ENCODE peak calls at places on chromosomes 13 and 19, in nine cellular contexts. U is left ventricle myocardium inferior; A is breast epithelium; B is CD8-positive, alpha-beta T cell; Y is lower lobe of right lung; H is fibroblast of lung; J is uterus; E is mammary epithelial cell; Z is transverse colon. X is an unnamed sample. For H3K9me3 and H3K27me3, the result is how much of the 10 kb centered on the place peaks cover.

GRCh38 chr13:112170823-112171569 is 104.0 kb downstream of the SOX1 start:
- DNase-seq in U (no peak), A (no peak), B (no peak), Y (no peak), H (no peak), J (no peak), E (no peak), Z (no peak), X (no peak)

GRCh38 chr19:56718231-56718630 is 46.7 kb upstream of the ZNF835 start:
- DNase-seq in U (no peak), A (no peak), B (no peak), Y (no peak), H (no peak), J (no peak), E (no peak), Z (no peak), X (no peak)

GRCh38 chr13:44436589-44437337 is 63.1 kb downstream of the SERP2 start:
- DNase-seq in U (peak), A (peak), B (peak), Y (peak), H (peak), J (peak), E (peak), Z (peak), X (peak)

GRCh38 chr13:39406688-39407087 is 196.3 kb downstream of the LHFPL6 start:
- DNase-seq in U (no peak), A (no peak), B (no peak), Y (no peak), H (no peak), J (no peak), E (peak), Z (no peak), X (no peak)

GRCh38 chr13:94710881-94711560 is 1.3 kb downstream of the SOX21 start:
- DNase-seq in U (no peak), A (no peak), B (no peak), Y (no peak), H (no peak), J (no peak), E (no peak), Z (no peak), X (no peak)

GRCh38 chr13:42986176-42986574 is 5.9 kb downstream of the EPSTI1 start:
- DNase-seq in U (no peak), A (no peak), B (no peak), Y (no peak), H (no peak), J (no peak), E (no peak), Z (no peak), X (no peak)

GRCh38 chr13:84377071-84377470 is 494.8 kb upstream of the SLITRK1 start:
- DNase-seq in U (no peak), A (no peak), B (no peak), Y (no peak), H (no peak), J (no peak), E (no peak), Z (no peak), X (no peak)

GRCh38 chr19:4375164-4375619 is 25.2 kb downstream of the SH3GL1 start:
- DNase-seq in U (no peak), A (peak), B (no peak), Y (peak), H (no peak), J (no peak), E (peak), Z (peak), X (no peak)

GRCh38 chr13:44219808-44220544 is 153.6 kb upstream of the SERP2 start:
- DNase-seq in U (no peak), A (no peak), B (no peak), Y (no peak), H (peak), J (no peak), E (no peak), Z (no peak), X (no peak)

GRCh38 chr13:111539791-111540446 is 219.5 kb downstream of the TEX29 start:
- DNase-seq in U (no peak), A (no peak), B (no peak), Y (no peak), H (no peak), J (no peak), E (no peak), Z (no peak), X (no peak)

GRCh38 chr19:30865481-30865880 is 483.8 kb downstream of the TSHZ3 start:
- DNase-seq in U (no peak), A (no peak), B (no peak), Y (no peak), H (no peak), J (no peak), E (no peak), Z (no peak), X (no peak)

GRCh38 chr13:58950911-58951310 is 1212.8 kb downstream of the DIAPH3 start:
- DNase-seq in U (no peak), A (no peak), B (no peak), Y (no peak), H (no peak), J (no peak), E (no peak), Z (no peak), X (no peak)

GRCh38 chr13:71316964-71317363 is 550.0 kb downstream of the DACH1 start:
- DNase-seq in U (no peak), A (no peak), B (no peak), Y (no peak), H (no peak), J (no peak), E (no peak), Z (no peak), X (no peak)

DNA sequence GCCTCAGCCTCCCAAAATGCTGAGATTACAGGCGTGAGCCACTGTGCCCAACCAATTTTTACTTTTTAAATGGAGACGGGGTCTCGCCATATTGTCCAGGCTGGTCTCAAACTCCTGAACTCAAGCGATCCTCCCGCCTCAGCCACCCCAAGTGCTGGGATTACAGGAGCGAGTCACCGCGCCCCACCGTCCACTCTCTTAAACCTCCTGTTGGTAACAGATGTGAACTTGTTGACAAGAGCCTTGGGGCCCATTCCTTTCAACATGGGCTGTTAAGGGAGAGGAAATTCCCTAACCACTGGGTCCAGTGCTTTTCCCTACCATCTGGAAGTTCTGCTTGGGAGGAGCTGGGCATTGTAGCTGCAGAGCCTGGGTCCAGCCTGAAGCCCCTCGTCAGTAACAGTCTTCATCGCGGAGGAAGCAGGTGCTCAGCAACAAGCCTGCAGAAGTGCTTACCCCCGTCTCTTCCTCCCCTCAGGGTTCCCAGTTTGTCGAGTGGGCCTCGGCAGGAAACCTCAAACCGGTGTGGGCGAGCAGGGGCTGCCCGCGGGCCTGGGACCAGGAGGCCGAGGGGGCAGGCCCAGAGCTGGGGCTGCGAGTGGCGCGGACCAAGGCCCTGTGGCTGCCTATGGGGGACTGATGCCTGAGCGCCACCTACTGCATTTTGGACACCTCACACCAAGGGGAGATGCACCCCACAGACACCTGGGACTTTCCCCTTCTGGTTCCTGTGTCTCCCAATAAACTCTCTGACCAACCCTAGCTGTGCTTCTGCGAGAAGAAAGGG is 4.0 kb upstream of the FLT3LG start:
- DNase-seq in U (no peak), A (no peak), B (peak), Y (no peak), H (no peak), J (no peak), E (no peak), Z (peak), X (no peak)
- TF ChIP-seq CTCF in U (peak), A (no peak), B (peak), Y (no peak), H (peak), J (no peak), E (peak), Z (peak), X (no peak)

GRCh38 chr19:11684987-11685675 is 53.6 kb downstream of the ZNF823 start:
- DNase-seq in U (no peak), A (no peak), B (no peak), Y (no peak), H (no peak), J (no peak), E (no peak), Z (no peak), X (no peak)
- H3K9me3 ChIP-seq in U (half or more), A (under half), B (under half), Y (under half), H (under half), J (under half), E (under half), Z (under half), X (half or more)

DNA sequence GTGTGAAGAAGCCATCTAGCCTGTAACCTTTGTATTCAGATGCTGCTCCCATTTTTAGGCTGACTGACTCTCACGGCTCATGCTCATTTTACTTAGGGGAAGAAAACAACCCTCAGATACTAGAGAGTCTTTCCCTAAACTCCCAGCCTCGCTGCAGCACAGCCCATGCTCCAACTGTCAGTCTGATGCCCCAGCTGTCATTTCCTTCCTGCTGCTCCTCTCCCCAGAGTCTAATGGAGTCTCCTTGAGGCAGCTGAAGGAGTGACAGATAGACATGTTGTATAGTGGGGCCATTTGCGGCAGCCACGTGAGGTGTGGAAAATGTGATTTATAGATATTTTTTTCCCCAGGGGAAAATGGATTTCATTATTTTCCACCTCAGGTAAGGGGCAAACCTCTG is 59.2 kb upstream of the OLFM4 start:
- DNase-seq in U (no peak), A (no peak), B (no peak), Y (no peak), H (no peak), J (no peak), E (no peak), Z (no peak), X (no peak)
- H3K27me3 ChIP-seq in U (under half), A (under half), B (under half), Y (under half), H (under half), J (under half), E (under half), Z (under half), X (under half)

GRCh38 chr19:51971624-51972023 is 15.0 kb downstream of the ZNF350 start:
- DNase-seq in U (no peak), A (no peak), B (peak), Y (no peak), H (peak), J (no peak), E (peak), Z (no peak), X (no peak)

GRCh38 chr19:51978882-51979281 is 7.8 kb downstream of the ZNF350 start:
- DNase-seq in U (no peak), A (no peak), B (no peak), Y (no peak), H (no peak), J (no peak), E (no peak), Z (no peak), X (no peak)

GRCh38 chr19:51980116-51980736 is 6.4 kb downstream of the ZNF350 start:
- DNase-seq in U (no peak), A (no peak), B (no peak), Y (no peak), H (no peak), J (no peak), E (peak), Z (no peak), X (no peak)

GRCh38 chr19:51977346-51977745 is 9.3 kb downstream of the ZNF350 start:
- DNase-seq in U (no peak), A (no peak), B (no peak), Y (no peak), H (no peak), J (no peak), E (no peak), Z (no peak), X (no peak)

GRCh38 chr19:51976852-51977251 is 9.8 kb downstream of the ZNF350 start:
- DNase-seq in U (no peak), A (no peak), B (no peak), Y (no peak), H (no peak), J (no peak), E (no peak), Z (no peak), X (no peak)
- TF ChIP-seq CTCF in U (no peak), A (no peak), B (no peak), Y (no peak), H (no peak), J (no peak), E (no peak), Z (no peak), X (no peak)

GRCh38 chr19:17544418-17544817 is 11.0 kb upstream of the COLGALT1 start:
- DNase-seq in U (no peak), A (no peak), B (no peak), Y (no peak), H (no peak), J (no peak), E (no peak), Z (no peak), X (no peak)
- H3K9me3 ChIP-seq in U (under half), A (under half), B (under half), Y (under half), H (under half), J (under half), E (under half), Z (under half), X (under half)

X was measured in heart right ventricle.